ENCODE peak calls at places on chromosomes 13 and 19, in four cellular contexts. V, D, W and O are unnamed samples.

GRCh38 chr19:39941615-39942507 is 7.4 kb upstream of the FCGBP start:
- DNase-seq in W (peak; percentile 45), V (peak; percentile 38), D (peak; percentile 37), O (peak; percentile 37)

GRCh38 chr19:52949422-52949821 is 13.3 kb downstream of the ZNF816 start:
- DNase-seq in W (no peak), V (no peak), D (no peak), O (no peak)

GRCh38 chr13:22561581-22561980 is 619.2 kb upstream of the SGCG start:
- DNase-seq in W (no peak), D (no peak), V (peak; percentile 64), O (no peak)

GRCh38 chr13:78060966-78061365 is 142.3 kb upstream of the EDNRB start:
- DNase-seq in W (no peak), V (no peak), D (no peak), O (no peak)

GRCh38 chr13:81409284-81409683 is 1068.4 kb upstream of the SPRY2 start:
- DNase-seq in V (no peak), D (no peak), W (no peak), O (no peak)

GRCh38 chr13:45925151-45925550 is 73.6 kb upstream of the SIAH3 start:
- DNase-seq in W (no peak), V (no peak), D (no peak), O (no peak)

GRCh38 chr19:771332-771785 is 20.4 kb downstream of the MISP start:
- DNase-seq in W (no peak), V (peak; percentile 52), D (no peak), O (no peak)

GRCh38 chr13:91045351-91046034 is 302.0 kb upstream of the MIR17HG start:
- DNase-seq in D (no peak), W (no peak), V (no peak), O (no peak)

GRCh38 chr13:48571121-48571901 is 38.4 kb upstream of the RCBTB2 start:
- DNase-seq in W (no peak), V (peak; percentile 95), D (no peak), O (no peak)

GRCh38 chr13:22194106-22194810 is 523.4 kb downstream of the FGF9 start:
- DNase-seq in V (no peak), W (no peak), D (no peak), O (no peak)

GRCh38 chr19:47241919-47242644 is 11.1 kb upstream of the BBC3 start:
- DNase-seq in V (no peak), W (no peak), D (no peak), O (no peak)

GRCh38 chr19:4589579-4590410 is 30.3 kb upstream of the SEMA6B start:
- DNase-seq in W (no peak), D (no peak), V (no peak), O (no peak)

GRCh38 chr19:17948967-17949930 is 16.4 kb downstream of the CCDC124 start:
- DNase-seq in W (no peak), D (no peak), V (no peak), O (peak; percentile 9)

GRCh38 chr13:98060282-98060681 is 82.6 kb upstream of the FARP1 start:
- DNase-seq in W (no peak), D (no peak), V (peak; percentile 23), O (no peak)

GRCh38 chr13:110690516-110690915 is 15.4 kb downstream of the CARS2 start:
- DNase-seq in V (no peak), D (no peak), W (no peak), O (no peak)

GRCh38 chr19:55913643-55914268 is 18.4 kb downstream of the NLRP13 start:
- DNase-seq in V (no peak), W (no peak), D (no peak), O (no peak)

GRCh38 chr19:19530889-19531288 is 2.2 kb downstream of the YJEFN3 start:
- DNase-seq in W (no peak), D (no peak), V (no peak), O (no peak)

GRCh38 chr13:46288570-46289259 is 77.0 kb downstream of the LRRC63 start:
- DNase-seq in V (peak; percentile 26), D (no peak), W (no peak), O (no peak)

GRCh38 chr19:47865166-47865565 is 6.1 kb downstream of the TPRX2 start:
- DNase-seq in V (no peak), W (no peak), D (no peak), O (no peak)

GRCh38 chr19:10562609-10563008 is 3.2 kb downstream of the KRI1 start:
- DNase-seq in V (no peak), W (no peak), D (no peak), O (no peak)

GRCh38 chr19:46524272-46524671 is 28.6 kb upstream of the PNMA8B start:
- DNase-seq in V (no peak), D (no peak), W (no peak), O (no peak)

GRCh38 chr13:23608704-23609413 is 38.6 kb downstream of the TNFRSF19 start:
- DNase-seq in V (no peak), W (no peak), D (no peak), O (no peak)